ENCODE peak calls at places on chromosome 4, in eight cellular contexts. L is GM13977, I is bronchial epithelial cell, S is uterus, G is mucosa of descending colon, W is endodermal cell, V is IMR-90, X is cardiac fibroblast. K is an unnamed sample.

GRCh38 chr4:185028625-185029024 is 10.3 kb downstream of the HELT start:
- DNase-seq in L (no peak), I (no peak), S (no peak), G (no peak), W (no peak), V (no peak), X (no peak), K (no peak)

GRCh38 chr4:83208776-83209365 is 75.7 kb downstream of the COQ2 start:
- DNase-seq in L (no peak), I (no peak), S (no peak), G (no peak), W (no peak), V (no peak), X (peak), K (no peak)

GRCh38 chr4:104475652-104476051 is 19.0 kb downstream of the CXXC4 start:
- DNase-seq in L (no peak), I (no peak), S (no peak), G (no peak), W (peak), V (no peak), X (no peak), K (no peak)

GRCh38 chr4:82043081-82043808 is 330.5 kb downstream of the HNRNPD start:
- DNase-seq in L (no peak), I (peak), S (no peak), G (peak), W (peak), V (no peak), X (no peak), K (no peak)

GRCh38 chr4:15333692-15334633 is 93.9 kb upstream of the C1QTNF7 start:
- DNase-seq in L (no peak), I (no peak), S (no peak), G (no peak), W (no peak), V (no peak), X (no peak), K (no peak)

GRCh38 chr4:41538017-41538733 is at the start of gene LIMCH1:
- DNase-seq in L (no peak), I (no peak), S (peak), G (peak), W (peak), V (no peak), X (no peak), K (no peak)

GRCh38 chr4:165079476-165079875 is 25.8 kb downstream of the TRIM75 start:
- DNase-seq in L (peak), I (peak), S (no peak), G (peak), W (peak), V (peak), X (peak), K (no peak)

GRCh38 chr4:176775326-176775725 is 17.4 kb downstream of the VEGFC start:
- DNase-seq in L (no peak), I (peak), S (no peak), G (no peak), W (no peak), V (no peak), X (no peak), K (no peak)

GRCh38 chr4:88277711-88278025 is 6.7 kb downstream of the PPM1K start:
- DNase-seq in L (no peak), I (no peak), S (no peak), G (no peak), W (no peak), V (no peak), X (no peak), K (no peak)

GRCh38 chr4:15756361-15756861 is 21.7 kb upstream of the CD38 start:
- DNase-seq in L (peak), I (peak), S (no peak), G (peak), W (no peak), V (peak), X (peak), K (peak)

GRCh38 chr4:185721190-185721948 is 90.6 kb downstream of the SORBS2 start:
- DNase-seq in L (no peak), I (no peak), S (no peak), G (peak), W (no peak), V (no peak), X (peak), K (no peak)

GRCh38 chr4:112813790-112814189 is 176.8 kb downstream of the LARP7 start:
- DNase-seq in L (peak), I (peak), S (no peak), G (no peak), W (no peak), V (peak), X (peak), K (peak)

GRCh38 chr4:28277931-28278330 is 1417.3 kb downstream of the STIM2 start:
- DNase-seq in L (no peak), I (peak), S (no peak), G (no peak), W (no peak), V (peak), X (peak), K (no peak)

GRCh38 chr4:70688795-70689231 is 481 bp downstream of the UTP3 start:
- DNase-seq in L (no peak), I (no peak), S (no peak), G (no peak), W (peak), V (no peak), X (no peak), K (no peak)

GRCh38 chr4:154010377-154010776 is 221.5 kb upstream of the SFRP2 start:
- DNase-seq in L (no peak), I (no peak), S (peak), G (peak), W (no peak), V (no peak), X (no peak), K (no peak)

GRCh38 chr4:125368684-125369083 is 53.9 kb downstream of the FAT4 start:
- DNase-seq in L (no peak), I (peak), S (no peak), G (no peak), W (no peak), V (peak), X (peak), K (no peak)

GRCh38 chr4:105520819-105521790 is 31.3 kb upstream of the ARHGEF38 start:
- DNase-seq in L (peak), I (peak), S (no peak), G (peak), W (peak), V (peak), X (peak), K (peak)

GRCh38 chr4:77903186-77903585 is 40.6 kb downstream of the MRPL1 start:
- DNase-seq in L (no peak), I (peak), S (no peak), G (no peak), W (no peak), V (peak), X (no peak), K (no peak)

GRCh38 chr4:153233761-153234371 is 29.6 kb downstream of the TRIM2 start:
- DNase-seq in L (no peak), I (peak), S (peak), G (peak), W (no peak), V (peak), X (peak), K (no peak)

GRCh38 chr4:36402008-36402758 is 120.8 kb downstream of the DTHD1 start:
- DNase-seq in L (no peak), I (no peak), S (no peak), G (no peak), W (no peak), V (no peak), X (no peak), K (peak)

GRCh38 chr4:145843651-145844050 is 95.0 kb downstream of the ZNF827 start:
- DNase-seq in L (no peak), I (no peak), S (no peak), G (no peak), W (no peak), V (no peak), X (no peak), K (no peak)

GRCh38 chr4:180560896-180561295 is 1682.3 kb upstream of the TENM3 start:
- DNase-seq in L (no peak), I (peak), S (no peak), G (no peak), W (no peak), V (peak), X (peak), K (no peak)

GRCh38 chr4:8738471-8738931 is 133.1 kb downstream of the HMX1 start:
- DNase-seq in L (no peak), I (no peak), S (no peak), G (no peak), W (no peak), V (no peak), X (no peak), K (no peak)

GRCh38 chr4:127162741-127163140 is 470.0 kb upstream of the INTU start:
- DNase-seq in L (no peak), I (peak), S (no peak), G (peak), W (no peak), V (peak), X (peak), K (no peak)

GRCh38 chr4:33160126-33160525 is 2440.0 kb downstream of the PCDH7 start:
- DNase-seq in L (no peak), I (peak), S (no peak), G (no peak), W (peak), V (peak), X (peak), K (no peak)

GRCh38 chr4:55736605-55737183 is 82.9 kb upstream of the EXOC1L start:
- DNase-seq in L (peak), I (peak), S (no peak), G (no peak), W (no peak), V (peak), X (peak), K (no peak)

DNA sequence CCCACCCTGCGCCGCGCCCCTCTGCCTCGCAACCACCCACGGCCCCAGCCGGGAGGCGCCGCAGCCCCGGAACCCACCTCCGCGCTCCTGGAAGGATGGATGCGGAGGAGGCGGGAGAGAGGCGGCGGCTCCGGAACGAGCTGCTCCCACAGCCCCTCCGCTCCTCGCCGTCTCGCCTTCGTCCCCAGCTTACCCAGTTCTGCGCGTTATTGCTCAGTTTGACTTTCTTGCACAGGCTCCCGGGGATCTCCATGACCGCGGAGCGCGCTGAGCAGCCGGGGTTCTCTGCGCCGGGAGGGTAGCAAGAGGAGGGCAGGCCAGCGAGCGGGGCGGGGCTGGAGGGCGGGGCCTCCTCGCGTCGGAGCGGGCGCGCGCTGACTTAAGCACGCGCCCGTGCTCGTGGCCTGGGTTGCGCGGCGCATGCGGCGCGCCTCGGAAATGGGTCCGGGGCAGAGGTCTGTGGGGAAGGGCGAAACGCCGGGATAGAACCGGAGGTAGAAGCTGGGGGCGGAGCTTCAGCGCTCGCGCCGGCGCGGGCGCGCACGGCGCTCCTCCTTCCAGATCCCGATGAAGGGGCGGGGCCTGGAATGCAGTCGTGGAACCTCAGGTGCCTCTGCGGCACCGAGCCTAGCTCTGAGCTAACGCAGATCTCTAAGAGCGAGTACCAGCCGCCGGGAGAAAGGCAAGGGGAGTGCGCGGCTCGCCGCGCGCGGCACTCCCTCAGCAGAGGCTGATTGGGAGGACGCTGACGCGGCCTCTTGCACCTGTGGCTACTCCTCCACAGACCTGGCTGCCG is at the start of gene PAPSS1:
- DNase-seq in L (peak), I (peak), S (peak), G (peak), W (peak), V (peak), X (peak), K (peak)
- TF ChIP-seq CTCF in L (no peak), I (no peak), S (no peak), G (no peak), W (no peak), V (no peak), X (no peak), K (no peak)

DNA sequence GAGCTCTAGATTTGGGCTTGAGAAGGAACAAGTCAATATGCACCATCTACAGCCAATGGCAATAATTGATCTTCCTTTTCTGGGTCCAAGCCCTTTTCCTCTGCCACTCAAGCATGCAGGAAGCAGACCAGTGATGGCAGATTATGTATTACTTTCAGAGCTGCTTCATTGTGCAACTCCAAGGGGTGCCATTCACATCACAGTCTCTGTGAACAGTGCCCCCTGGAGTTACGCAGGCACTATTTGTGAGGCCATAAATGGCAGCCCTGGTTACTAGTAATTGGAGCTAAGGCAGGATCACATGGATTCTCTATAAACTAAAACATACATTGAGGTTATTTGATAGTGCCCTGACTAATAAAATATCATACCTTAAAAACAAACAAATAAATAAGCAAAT is 313.4 kb upstream of the SLC7A11 start:
- DNase-seq in L (no peak), I (peak), S (no peak), G (no peak), W (peak), V (no peak), X (peak), K (no peak)
- TF ChIP-seq CTCF in L (peak), I (peak), S (no peak), G (no peak), W (peak), V (no peak), X (peak), K (no peak)

DNA sequence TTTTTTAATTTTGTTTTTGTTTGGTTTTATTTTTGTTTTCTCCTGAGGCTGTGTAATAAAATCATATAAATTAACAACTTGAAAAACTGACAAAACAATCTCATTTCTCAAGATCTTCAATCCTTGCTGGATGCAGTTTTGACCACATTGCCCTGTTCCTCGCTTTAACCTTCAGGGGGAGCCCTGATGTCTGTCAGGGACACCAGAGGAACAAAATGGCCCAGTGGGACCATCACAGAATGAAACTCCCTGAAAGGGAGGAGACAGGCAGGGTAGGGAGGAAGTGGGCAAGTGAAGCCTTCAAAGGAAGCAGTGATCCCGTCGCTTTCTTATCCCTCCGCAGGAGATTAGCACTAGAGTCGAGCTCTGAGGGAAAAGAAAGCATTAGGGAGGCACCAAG is 274.9 kb upstream of the LDB2 start:
- DNase-seq in L (no peak), I (no peak), S (no peak), G (no peak), W (peak), V (no peak), X (no peak), K (no peak)
- TF ChIP-seq CTCF in L (peak), I (no peak), S (no peak), G (no peak), W (peak), V (no peak), X (peak), K (no peak)

GRCh38 chr4:115850799-115851509 is 737.5 kb upstream of the NDST4 start:
- DNase-seq in L (peak), I (no peak), S (no peak), G (no peak), W (no peak), V (no peak), X (no peak), K (no peak)

GRCh38 chr4:115852767-115853091 is 739.3 kb upstream of the NDST4 start:
- DNase-seq in L (no peak), I (no peak), S (no peak), G (no peak), W (no peak), V (no peak), X (no peak), K (no peak)

GRCh38 chr4:115851918-115852766 is 738.7 kb upstream of the NDST4 start:
- DNase-seq in L (peak), I (peak), S (no peak), G (peak), W (peak), V (no peak), X (peak), K (peak)
- TF ChIP-seq CTCF in L (peak), I (peak), S (no peak), G (peak), W (peak), V (no peak), X (no peak), K (peak)

DNA sequence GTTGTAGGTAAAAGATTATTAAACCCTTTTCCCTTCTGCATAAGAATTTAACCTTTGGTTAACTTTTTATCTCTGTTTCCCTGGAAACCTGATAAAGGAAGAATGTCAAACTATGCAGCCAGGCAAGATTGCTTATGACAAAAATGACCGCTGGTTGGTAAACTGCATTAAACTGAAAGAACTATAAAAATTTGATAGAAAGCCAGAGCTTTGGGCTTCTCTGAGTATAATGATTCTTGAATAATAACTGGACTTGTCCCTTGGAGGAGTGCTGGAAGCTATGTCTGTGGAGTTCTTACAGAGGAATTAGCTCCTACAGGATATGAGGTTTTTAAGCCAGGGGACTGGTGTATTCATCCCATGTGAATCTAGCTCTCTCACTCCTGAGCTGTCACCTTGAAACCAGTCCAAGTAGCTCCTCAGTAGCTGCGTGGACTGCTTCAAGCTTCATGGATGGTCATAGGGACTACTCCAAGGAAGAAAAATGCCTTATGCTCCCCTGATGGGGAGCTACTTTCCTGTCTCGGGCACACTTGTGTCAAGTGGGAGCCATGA is 52.0 kb downstream of the RASL11B start:
- DNase-seq in L (no peak), I (peak), S (no peak), G (no peak), W (no peak), V (peak), X (peak), K (no peak)
- TF ChIP-seq CTCF in L (no peak), I (no peak), S (no peak), G (no peak), W (no peak), V (no peak), X (no peak), K (no peak)

DNA sequence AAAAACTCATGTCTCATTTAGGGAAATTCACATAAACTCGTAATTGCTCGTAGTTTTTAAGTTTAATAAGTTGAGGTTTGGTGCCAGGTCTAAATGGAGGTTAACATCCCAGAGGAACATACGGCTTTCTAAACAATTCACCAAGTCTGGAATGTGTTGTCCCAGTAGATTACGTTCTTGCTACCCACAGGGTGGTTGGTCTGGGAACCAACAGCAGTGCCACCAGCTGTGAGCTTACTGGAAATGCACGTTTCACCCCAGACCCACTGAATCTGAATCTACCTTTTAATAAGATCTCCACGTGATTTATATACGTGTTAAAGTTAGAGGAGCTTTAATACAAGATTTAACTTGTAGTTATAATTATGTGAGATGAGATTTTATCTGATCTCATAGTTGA is 134.3 kb downstream of the BMPR1B start:
- DNase-seq in L (no peak), I (no peak), S (no peak), G (no peak), W (no peak), V (no peak), X (peak), K (no peak)
- TF ChIP-seq CTCF in L (no peak), I (no peak), S (no peak), G (no peak), W (peak), V (no peak), X (no peak), K (no peak)

DNA sequence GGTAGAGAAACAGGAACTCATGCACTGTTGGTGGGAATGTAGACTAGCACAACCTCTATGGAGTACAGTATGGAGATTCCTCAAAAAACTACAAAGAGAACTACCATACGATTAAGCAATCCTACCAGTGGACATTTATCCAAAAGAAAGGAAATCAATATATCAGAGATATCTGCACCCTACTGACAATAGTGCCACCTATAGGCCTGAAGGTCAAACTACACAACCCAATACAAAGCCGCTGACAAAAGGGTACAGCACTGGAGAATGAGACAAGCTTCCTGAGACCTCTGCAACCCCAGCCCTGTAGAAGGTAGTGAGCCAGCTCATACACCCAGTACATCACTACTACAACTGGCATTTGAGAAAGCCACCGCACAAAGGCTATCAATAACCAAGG is 67.1 kb downstream of the CBR4 start:
- DNase-seq in L (no peak), I (no peak), S (no peak), G (no peak), W (peak), V (no peak), X (peak), K (no peak)
- TF ChIP-seq CTCF in L (peak), I (peak), S (no peak), G (no peak), W (peak), V (peak), X (peak), K (peak)

DNA sequence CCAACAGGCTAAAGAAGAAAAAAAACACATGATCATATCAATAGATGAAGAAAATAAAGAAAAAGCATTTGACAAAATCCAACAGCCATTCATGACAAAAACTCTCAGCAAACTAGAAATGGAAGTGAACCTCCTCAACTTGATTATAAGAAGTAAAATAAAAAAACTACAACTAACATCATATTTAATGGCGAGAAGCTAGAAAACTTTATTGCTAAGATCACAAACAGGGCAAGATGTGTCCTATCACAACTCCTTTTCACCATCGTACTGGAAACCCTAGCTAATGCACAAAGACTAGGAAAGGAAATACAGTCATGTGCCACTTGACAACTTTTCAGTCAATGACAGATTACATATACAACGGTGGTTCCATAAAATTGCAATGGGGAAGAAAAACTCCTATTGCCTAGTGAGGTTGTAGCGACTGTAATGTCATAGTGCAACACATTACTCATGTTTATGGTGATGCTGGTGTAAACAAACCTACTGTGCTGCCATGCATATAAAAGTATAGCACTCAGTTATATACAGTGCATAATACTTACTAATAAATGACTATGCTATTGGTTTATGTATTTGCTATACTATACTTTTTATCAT is 12.1 kb upstream of the MANBA start:
- DNase-seq in L (no peak), I (no peak), S (no peak), G (no peak), W (no peak), V (no peak), X (no peak), K (no peak)
- TF ChIP-seq CTCF in L (no peak), I (no peak), S (no peak), G (no peak), W (no peak), V (no peak), X (no peak), K (no peak)

GRCh38 chr4:128166982-128167381 is 105.9 kb downstream of the LARP1B start:
- DNase-seq in L (no peak), I (peak), S (no peak), G (no peak), W (no peak), V (no peak), X (no peak), K (no peak)
- TF ChIP-seq CTCF in L (no peak), I (no peak), S (no peak), G (no peak), W (no peak), V (no peak), X (no peak), K (no peak)